ENCODE peak calls at places on chromosomes 12 and 14, in nine cellular contexts. P is GM23338, S is left ventricle myocardium inferior, E is upper lobe of left lung, D is cardiac muscle cell, Q is HCT116, X is stomach, K is body of pancreas, J is Peyer's patch. M is an unnamed sample.

GRCh38 chr12:1728824-1729223 is 38.0 kb downstream of the ADIPOR2 start:
- DNase-seq in P (no peak), S (no peak), E (no peak), D (no peak), Q (no peak), X (no peak), K (no peak), J (no peak), M (no peak)

GRCh38 chr12:58774731-58775130 is 145.6 kb downstream of the LRIG3 start:
- DNase-seq in P (no peak), S (no peak), E (no peak), D (no peak), Q (no peak), X (no peak), K (no peak), J (no peak), M (no peak)

GRCh38 chr12:28222081-28222700 is 31.9 kb downstream of the CCDC91 start:
- DNase-seq in P (no peak), S (no peak), E (no peak), D (no peak), Q (no peak), X (no peak), K (no peak), J (peak; percentile 18), M (peak; percentile 27)

GRCh38 chr12:100503228-100503628 is 29.6 kb downstream of the NR1H4 start:
- DNase-seq in P (no peak), S (no peak), E (no peak), D (no peak), Q (no peak), X (no peak), K (no peak), J (no peak), M (no peak)

GRCh38 chr12:23909559-23909958 is 39.9 kb downstream of the SOX5 start:
- DNase-seq in P (no peak), S (no peak), E (no peak), D (no peak), Q (no peak), X (no peak), K (no peak), J (no peak), M (no peak)

GRCh38 chr12:11580125-11580751 is 69.2 kb upstream of the ETV6 start:
- DNase-seq in P (no peak), S (no peak), E (no peak), D (peak; percentile 93), Q (no peak), X (peak; percentile 32), K (peak; percentile 40), J (no peak), M (no peak)

GRCh38 chr12:75722714-75723200 is 211.3 kb upstream of the KRR1 start:
- DNase-seq in P (no peak), S (no peak), E (no peak), D (peak; percentile 93), Q (peak; percentile 77), X (no peak), K (peak; percentile 67), J (no peak), M (no peak)

GRCh38 chr12:57456737-57457490 is 1.8 kb downstream of the INHBE start:
- DNase-seq in P (no peak), S (no peak), E (no peak), D (no peak), Q (no peak), X (no peak), K (no peak), J (no peak), M (no peak)

GRCh38 chr12:94148841-94149780 is 734 bp downstream of the PLXNC1 start:
- DNase-seq in P (peak; percentile 75), S (peak; percentile 33), E (peak; percentile 92), D (peak; percentile 72), Q (no peak), X (peak; percentile 33), K (peak; percentile 27), J (peak; percentile 60), M (peak; percentile 25)

GRCh38 chr14:94213741-94214140 is 39.6 kb downstream of the PPP4R4 start:
- DNase-seq in P (no peak), S (no peak), E (no peak), D (no peak), Q (no peak), X (no peak), K (no peak), J (no peak), M (no peak)

GRCh38 chr12:3755898-3756297 is 3.0 kb upstream of the CRACR2A start:
- DNase-seq in P (no peak), S (no peak), E (no peak), D (no peak), Q (no peak), X (no peak), K (no peak), J (no peak), M (no peak)

GRCh38 chr12:126454581-126454980 is 1389.3 kb downstream of the AACS start:
- DNase-seq in P (peak; percentile 8), S (no peak), E (no peak), D (no peak), Q (no peak), X (no peak), K (no peak), J (no peak), M (no peak)

GRCh38 chr12:13369496-13369895 is 173.0 kb downstream of the EMP1 start:
- DNase-seq in P (no peak), S (no peak), E (no peak), D (no peak), Q (no peak), X (no peak), K (no peak), J (no peak), M (no peak)

GRCh38 chr14:100293497-100294212 is 12.6 kb downstream of the SLC25A29 start:
- DNase-seq in P (no peak), S (no peak), E (no peak), D (no peak), Q (no peak), X (no peak), K (no peak), J (no peak), M (no peak)

GRCh38 chr12:74538491-74539258 is 1.0 kb downstream of the ATXN7L3B start:
- DNase-seq in P (no peak), S (no peak), E (peak; percentile 10), D (peak; percentile 8), Q (no peak), X (no peak), K (no peak), J (peak; percentile 46), M (peak; percentile 13)

GRCh38 chr14:74015965-74016364 is 3.1 kb downstream of the ENTPD5 start:
- DNase-seq in P (no peak), S (no peak), E (no peak), D (peak; percentile 3), Q (no peak), X (no peak), K (no peak), J (no peak), M (no peak)

GRCh38 chr12:9383585-9383984 is 175.4 kb upstream of the PZP start:
- DNase-seq in P (no peak), S (no peak), E (no peak), D (no peak), Q (no peak), X (no peak), K (no peak), J (no peak), M (no peak)

GRCh38 chr12:9380650-9381049 is 172.5 kb upstream of the PZP start:
- DNase-seq in P (no peak), S (no peak), E (no peak), D (no peak), Q (no peak), X (no peak), K (no peak), J (no peak), M (no peak)

GRCh38 chr12:9379023-9379742 is 171.0 kb upstream of the PZP start:
- DNase-seq in P (no peak), S (no peak), E (peak; percentile 42), D (no peak), Q (no peak), X (no peak), K (no peak), J (no peak), M (no peak)

GRCh38 chr12:9381619-9382018 is 173.4 kb upstream of the PZP start:
- DNase-seq in P (no peak), S (no peak), E (no peak), D (no peak), Q (no peak), X (no peak), K (peak; percentile 25), J (no peak), M (no peak)

DNA sequence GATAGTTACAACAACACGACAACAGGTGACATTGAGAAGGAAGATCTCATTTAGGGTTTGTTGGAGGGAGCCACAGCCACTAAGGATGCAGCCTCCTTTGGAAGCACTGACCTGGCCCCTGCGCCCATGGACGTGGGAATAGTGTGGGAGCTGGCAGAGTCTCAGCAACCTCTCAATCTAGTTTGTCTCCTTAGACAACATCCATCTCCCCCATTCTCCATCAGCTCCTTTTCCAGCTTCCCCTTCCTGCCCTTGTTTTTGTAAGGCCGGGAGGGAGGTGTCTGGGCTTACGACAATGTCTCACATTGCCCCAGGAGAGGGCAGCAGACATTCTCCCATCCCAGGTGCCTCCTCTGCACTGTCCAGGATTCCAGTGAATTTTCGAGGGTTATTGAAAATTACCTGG is 170.2 kb upstream of the PZP start:
- DNase-seq in P (peak; percentile 64), S (no peak), E (no peak), D (peak; percentile 7), Q (no peak), X (no peak), K (no peak), J (no peak), M (no peak)
- TF ChIP-seq CTCF in P (peak; percentile 64), S (peak; percentile 32), E (no peak), D (peak; percentile 21), Q (peak; percentile 52), X (no peak), K (no peak), J (no peak), M (peak; percentile 19)

DNA sequence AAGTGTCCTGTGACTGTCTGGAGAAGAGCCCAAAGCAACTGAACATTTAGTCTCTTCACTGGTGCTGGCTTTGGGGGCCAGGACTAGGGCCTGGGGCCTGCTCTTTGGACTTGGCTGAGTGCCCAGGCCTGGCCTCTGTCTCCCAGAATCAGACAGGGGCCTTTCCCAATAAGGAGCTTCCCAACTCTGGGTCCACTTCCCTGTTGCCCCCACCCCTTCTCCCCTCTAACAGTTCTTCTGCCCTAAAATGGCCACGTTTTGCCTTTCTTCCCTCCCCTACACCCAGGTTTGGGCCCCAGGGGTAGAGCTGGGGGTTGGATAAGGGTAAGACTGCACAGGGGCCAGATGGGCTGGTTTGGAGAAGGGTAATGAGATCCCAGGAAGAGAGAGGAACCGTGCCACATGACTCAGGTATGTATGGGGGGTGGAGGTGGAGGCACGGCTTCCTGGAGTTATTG is 10.0 kb upstream of the ITGA5 start:
- DNase-seq in P (no peak), S (no peak), E (no peak), D (no peak), Q (no peak), X (no peak), K (no peak), J (no peak), M (no peak)
- H3K27ac ChIP-seq in P (no peak overlapping the region), S (peak overlapping the region; percentile 64), E (peak overlapping the region; percentile 64), D (peak overlapping the region; percentile 65), Q (no peak overlapping the region), X (peak overlapping the region; percentile 74), K (no peak overlapping the region), J (peak overlapping the region; percentile 77), M (no peak overlapping the region)

GRCh38 chr14:21748869-21749303 is 75.3 kb upstream of the OR4E1 start:
- DNase-seq in P (peak; percentile 88), S (peak; percentile 18), E (no peak), D (peak; percentile 64), Q (peak; percentile 32), X (no peak), K (peak; percentile 45), J (no peak), M (peak; percentile 31)
- TF ChIP-seq CTCF in P (peak; percentile 91), S (peak; percentile 62), E (peak; percentile 22), D (peak; percentile 82), Q (peak; percentile 78), X (peak; percentile 32), K (peak; percentile 42), J (peak; percentile 28), M (peak; percentile 78)

GRCh38 chr14:70692210-70692609 is 50.5 kb downstream of the TTC9 start:
- DNase-seq in P (no peak), S (peak; percentile 30), E (no peak), D (no peak), Q (no peak), X (peak; percentile 31), K (peak; percentile 44), J (no peak), M (no peak)
- H3K27ac ChIP-seq in P (no peak overlapping the region), S (no peak overlapping the region), E (peak overlapping the region; percentile 49), D (no peak overlapping the region), Q (no peak overlapping the region), X (no peak overlapping the region), K (no peak overlapping the region), J (no peak overlapping the region), M (no peak overlapping the region)